ENCODE peak calls at places on chromosome 7, in nine cellular contexts. E is mucosa of descending colon, T is B cell, F is IMR-90, N is A549, M is PC-9, Q is MM.1S, C is astrocyte, W is HCT116. B is an unnamed sample.

GRCh38 chr7:37089972-37090371 is 358.7 kb downstream of the ELMO1 start:
- DNase-seq in W (no peak), F (no peak), N (no peak), E (no peak), M (no peak), Q (no peak), T (no peak), C (no peak), B (no peak)

GRCh38 chr7:68706291-68706690 is 892.0 kb upstream of the AUTS2 start:
- DNase-seq in W (no peak), M (peak), E (no peak), C (peak), F (peak), N (peak), Q (peak), T (no peak), B (no peak)

GRCh38 chr7:116138202-116138801 is 72.0 kb upstream of the TES start:
- DNase-seq in T (peak), C (peak), Q (peak), F (peak), M (peak), E (no peak), N (peak), W (peak), B (peak)

GRCh38 chr7:14902589-14902963 is at the start of gene DGKB:
- DNase-seq in C (peak), M (no peak), E (no peak), N (no peak), F (peak), Q (no peak), T (no peak), W (no peak), B (no peak)

GRCh38 chr7:6530626-6531491 is 20.4 kb downstream of the GRID2IP start:
- DNase-seq in C (no peak), M (no peak), W (no peak), E (peak), T (peak), F (no peak), Q (peak), N (no peak), B (peak)

GRCh38 chr7:154757756-154758155 is 245.2 kb downstream of the PAXIP1 start:
- DNase-seq in Q (no peak), F (no peak), W (no peak), C (no peak), T (no peak), E (no peak), M (no peak), N (no peak), B (no peak)

GRCh38 chr7:44980393-44981034 is 1.7 kb upstream of the MYO1G start:
- DNase-seq in Q (no peak), W (no peak), M (no peak), T (peak), C (peak), N (no peak), E (no peak), F (peak), B (peak)

GRCh38 chr7:82289889-82290288 is 153.7 kb downstream of the CACNA2D1 start:
- DNase-seq in F (no peak), T (no peak), E (no peak), M (no peak), C (no peak), N (no peak), Q (no peak), W (no peak), B (no peak)

GRCh38 chr7:137689761-137690160 is 157.0 kb downstream of the DGKI start:
- DNase-seq in F (no peak), T (no peak), Q (no peak), C (no peak), E (no peak), W (no peak), N (no peak), M (no peak), B (no peak)

GRCh38 chr7:45159296-45159695 is 1.7 kb downstream of the RAMP3 start:
- DNase-seq in F (no peak), Q (no peak), T (no peak), C (no peak), M (no peak), W (no peak), N (no peak), E (no peak), B (no peak)

GRCh38 chr7:121334376-121334775 is 5.6 kb downstream of the WNT16 start:
- DNase-seq in T (no peak), C (no peak), N (no peak), M (no peak), W (no peak), F (no peak), Q (no peak), E (no peak), B (no peak)

GRCh38 chr7:28349637-28350036 is 62.7 kb upstream of the CREB5 start:
- DNase-seq in C (no peak), E (no peak), M (peak), W (no peak), N (peak), T (no peak), F (peak), Q (no peak), B (no peak)

GRCh38 chr7:134515569-134516468 is 11.5 kb upstream of the AKR1B10 start:
- DNase-seq in E (no peak), M (peak), C (peak), T (no peak), W (peak), F (peak), N (peak), Q (no peak), B (no peak)

GRCh38 chr7:2093214-2093840 is 139.4 kb downstream of the MAD1L1 start:
- DNase-seq in W (no peak), E (no peak), T (no peak), F (peak), N (no peak), M (no peak), Q (no peak), C (no peak), B (no peak)

GRCh38 chr7:18457832-18458231 is 37.7 kb upstream of the HDAC9 start:
- DNase-seq in F (no peak), C (no peak), M (peak), T (no peak), N (no peak), W (no peak), E (no peak), Q (no peak), B (no peak)

GRCh38 chr7:42105541-42106349 is 131.3 kb downstream of the GLI3 start:
- DNase-seq in C (no peak), M (no peak), F (no peak), W (no peak), N (no peak), T (no peak), Q (no peak), E (no peak), B (no peak)

GRCh38 chr7:18753972-18754610 is 258.5 kb downstream of the HDAC9 start:
- DNase-seq in Q (no peak), F (peak), C (peak), E (no peak), M (peak), T (no peak), N (no peak), W (no peak), B (no peak)

GRCh38 chr7:19321925-19322470 is 176.8 kb upstream of the FERD3L start:
- DNase-seq in T (no peak), F (no peak), W (no peak), M (no peak), E (no peak), C (no peak), Q (no peak), N (no peak), B (no peak)

GRCh38 chr7:32161708-32162107 is 91.5 kb upstream of the PDE1C start:
- DNase-seq in C (peak), T (no peak), M (no peak), Q (no peak), F (peak), E (no peak), N (peak), W (no peak), B (no peak)

DNA sequence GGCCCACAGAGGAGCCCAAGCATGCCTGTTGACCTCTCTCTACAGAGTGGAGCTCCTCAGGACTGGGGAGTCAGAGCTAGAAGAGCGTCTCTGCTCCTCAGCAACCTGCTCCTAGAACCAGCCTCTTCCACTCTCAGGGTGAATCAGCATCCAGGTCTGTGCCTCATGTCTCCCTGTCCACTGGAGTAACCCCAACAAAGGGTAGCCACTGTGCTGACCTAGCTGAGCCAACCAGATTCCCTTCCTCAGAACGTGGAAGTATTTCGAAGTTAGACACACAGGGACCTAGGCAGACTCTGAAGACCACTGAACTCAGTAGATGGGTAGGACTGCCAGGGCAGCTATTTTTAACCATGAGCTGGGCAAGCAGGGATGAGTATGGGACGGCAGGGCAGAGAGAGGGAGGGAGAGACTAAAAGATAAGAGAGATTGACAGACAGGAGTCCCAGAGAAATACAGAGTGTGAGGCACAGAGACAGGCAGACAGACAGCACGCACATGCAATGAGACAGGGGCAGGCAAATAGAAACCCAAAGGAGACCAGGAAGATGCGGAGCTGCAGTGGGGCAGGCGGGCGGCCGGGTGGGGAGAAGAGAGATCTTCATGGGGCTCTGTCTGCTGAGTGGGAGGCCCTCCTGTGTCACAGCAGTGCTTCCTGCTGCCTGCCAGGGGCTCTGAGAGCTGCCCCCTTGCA is 56.7 kb downstream of the OSBPL3 start:
- DNase-seq in E (no peak), C (no peak), F (no peak), M (no peak), W (no peak), T (no peak), N (no peak), Q (no peak), B (no peak)
- TF ChIP-seq CTCF in E (no peak), C (no peak), F (no peak), M (no peak), W (no peak), T (no peak), N (no peak), Q (no peak), B (no peak)

DNA sequence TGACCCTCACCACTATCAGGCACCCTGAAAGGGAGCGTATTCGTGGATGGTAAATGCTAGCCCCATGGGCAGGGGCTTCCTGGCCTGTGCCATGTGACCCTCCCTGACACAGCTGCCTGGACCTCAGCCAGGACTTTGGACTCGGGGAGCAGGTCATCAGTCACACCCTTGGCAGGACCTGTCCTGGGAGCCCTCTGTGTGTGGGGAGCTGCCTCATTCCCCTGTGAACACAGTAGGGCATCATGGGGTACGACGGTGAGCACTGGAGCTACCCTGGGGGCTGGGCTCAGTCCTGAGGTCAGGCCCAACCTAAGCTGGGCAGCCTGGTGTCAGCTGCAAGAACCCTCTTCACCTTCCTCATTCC is 129.3 kb upstream of the FAM20C start:
- DNase-seq in W (no peak), C (no peak), Q (no peak), F (no peak), N (no peak), E (no peak), T (no peak), M (no peak), B (no peak)
- TF ChIP-seq CTCF in W (no peak), C (no peak), Q (no peak), F (no peak), N (no peak), E (no peak), T (no peak), M (no peak), B (no peak)

GRCh38 chr7:80661729-80662128 is 23.3 kb downstream of the CD36 start:
- DNase-seq in F (no peak), N (peak), T (no peak), Q (no peak), E (no peak), W (no peak), M (no peak), C (no peak), B (no peak)
- TF ChIP-seq CTCF in F (no peak), N (peak), T (no peak), Q (peak), E (no peak), W (peak), M (peak), C (no peak), B (no peak)

GRCh38 chr7:117872565-117873055 is 631 bp downstream of the CTTNBP2 start:
- DNase-seq in C (no peak), T (no peak), Q (no peak), W (peak), M (no peak), N (no peak), E (peak), F (no peak), B (peak)
- TF ChIP-seq CTCF in C (no peak), T (no peak), Q (peak), W (peak), M (no peak), N (no peak), E (no peak), F (no peak), B (no peak)

DNA sequence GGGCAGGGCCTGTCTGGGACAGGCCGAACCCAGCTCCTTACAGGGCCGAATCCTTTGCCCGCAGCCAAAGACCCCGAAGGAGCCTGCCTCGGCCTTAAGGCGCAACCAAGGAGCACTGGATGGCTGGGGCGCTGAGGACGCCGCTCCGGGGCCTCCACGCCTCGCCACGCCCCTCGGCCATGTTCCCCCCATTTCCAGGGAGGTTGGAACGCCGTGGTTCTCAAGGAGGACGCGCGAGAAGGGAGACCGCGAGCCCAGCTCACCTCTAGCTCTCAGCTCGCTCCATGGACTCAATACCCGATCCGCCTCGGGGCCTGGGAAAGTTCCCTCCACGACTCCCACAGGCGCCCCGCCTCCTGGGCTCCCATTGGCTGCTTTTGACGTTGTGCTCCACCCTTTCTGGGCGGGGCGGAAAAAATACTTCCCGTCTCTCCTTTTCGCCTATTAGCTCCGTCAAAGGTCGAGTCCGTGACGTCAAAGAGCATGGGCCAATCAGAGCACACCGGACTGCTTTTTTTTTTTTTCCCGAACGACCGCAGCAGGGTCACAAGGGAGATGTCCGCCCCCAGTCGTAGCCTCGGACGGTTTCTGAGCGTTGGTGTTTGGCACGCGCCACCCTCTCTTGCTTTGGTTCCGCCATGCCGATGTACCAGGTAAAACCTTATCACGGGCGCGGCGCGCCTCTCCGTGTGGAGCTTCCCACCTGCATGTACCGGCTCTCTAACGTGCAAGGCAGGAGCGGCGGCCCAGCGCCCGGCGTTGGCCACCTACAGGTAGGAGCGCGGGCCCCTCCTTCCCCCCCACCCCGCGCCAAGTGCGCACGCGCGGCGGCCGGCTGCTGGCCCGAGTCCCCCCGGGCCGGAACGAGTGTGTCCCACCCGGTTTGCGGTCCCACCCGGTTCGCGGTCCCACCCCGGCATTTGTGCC is 305.7 kb downstream of the TYW1 start:
- DNase-seq in T (peak), M (peak), Q (peak), F (peak), N (peak), E (peak), W (peak), C (peak), B (peak)
- TF ChIP-seq CTCF in T (peak), M (no peak), Q (peak), F (peak), N (no peak), E (peak), W (peak), C (no peak), B (peak)

DNA sequence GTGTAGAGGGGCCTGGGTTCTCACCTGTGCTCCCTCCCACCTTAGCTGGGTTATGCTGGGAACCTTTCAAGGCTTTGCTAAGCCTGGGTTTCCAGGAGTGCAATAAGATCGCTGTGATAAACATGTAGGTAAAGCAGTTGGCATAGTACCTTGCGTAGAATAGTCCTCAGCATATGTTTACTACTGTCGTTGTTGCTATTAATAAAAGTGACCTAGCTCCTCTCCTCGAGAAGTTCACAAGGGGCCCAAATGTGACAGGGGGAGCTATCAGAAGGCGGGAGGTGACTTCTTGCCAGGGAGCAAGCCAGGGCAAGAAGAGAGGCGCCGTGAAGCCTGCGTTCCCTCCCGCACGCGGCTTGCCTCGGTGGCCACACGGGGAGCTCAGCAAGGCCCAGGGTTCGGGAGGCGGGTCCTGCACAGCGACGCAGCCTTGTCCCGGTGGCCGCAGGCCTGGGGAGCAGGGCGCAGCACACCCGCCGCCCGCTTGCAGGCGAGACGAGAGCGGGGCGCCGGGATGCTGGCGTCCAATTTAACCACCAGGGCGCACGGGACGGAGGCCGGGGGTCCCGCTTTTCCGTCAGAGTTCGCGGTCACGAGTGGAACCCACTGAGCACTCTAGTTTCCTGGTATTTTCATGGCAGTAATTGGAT is 106.2 kb downstream of the SNX10 start:
- DNase-seq in W (no peak), Q (peak), T (peak), E (no peak), N (peak), C (no peak), M (no peak), F (no peak), B (peak)
- TF ChIP-seq CTCF in W (no peak), Q (no peak), T (no peak), E (no peak), N (no peak), C (no peak), M (no peak), F (no peak), B (no peak)

GRCh38 chr7:156334636-156335035 is 305.9 kb upstream of the RNF32 start:
- DNase-seq in T (no peak), N (no peak), Q (no peak), E (no peak), C (no peak), W (no peak), M (no peak), F (no peak), B (no peak)
- TF ChIP-seq CTCF in T (no peak), N (no peak), Q (no peak), E (no peak), C (no peak), W (no peak), M (no peak), F (no peak), B (no peak)

DNA sequence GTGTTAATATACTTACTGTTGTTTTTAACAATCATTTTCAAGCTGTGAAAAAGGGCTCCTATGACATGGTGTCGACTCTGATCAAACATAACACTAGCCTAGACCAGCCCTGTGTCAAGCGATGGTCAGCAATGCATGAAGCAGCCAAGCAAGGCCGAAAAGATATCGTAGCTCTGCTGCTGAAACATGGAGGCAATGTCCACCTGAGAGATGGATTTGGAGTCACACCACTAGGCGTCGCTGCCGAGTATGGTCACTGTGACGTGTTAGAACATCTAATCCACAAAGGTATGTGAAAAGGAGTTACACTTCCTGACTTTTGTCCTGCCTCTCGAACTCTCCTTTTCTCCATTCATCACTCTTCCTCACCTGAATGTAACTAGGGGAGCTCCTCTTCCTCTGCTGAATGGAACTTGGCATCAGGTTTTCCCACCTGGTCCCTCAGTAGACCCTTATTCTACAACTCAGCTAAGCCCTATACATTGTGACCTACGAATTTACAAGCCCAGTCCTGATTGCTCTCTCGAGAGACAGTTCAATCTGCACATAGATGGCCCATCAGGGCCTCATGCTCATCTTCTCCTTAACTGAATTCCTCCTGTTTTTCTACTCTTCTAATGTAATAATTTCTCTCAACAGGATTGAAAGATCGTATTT is 23.0 kb downstream of the ASB15 start:
- DNase-seq in E (peak), T (peak), F (peak), M (no peak), C (no peak), Q (peak), N (peak), W (no peak), B (peak)
- TF ChIP-seq CTCF in E (no peak), T (peak), F (peak), M (peak), C (peak), Q (peak), N (peak), W (peak), B (peak)

GRCh38 chr7:112431803-112432202 is 18.5 kb upstream of the IFRD1 start:
- DNase-seq in Q (no peak), W (no peak), E (no peak), T (no peak), N (no peak), C (no peak), M (no peak), F (no peak), B (no peak)

GRCh38 chr7:112433289-112433688 is 17.0 kb upstream of the IFRD1 start:
- DNase-seq in T (no peak), Q (peak), W (no peak), N (no peak), F (no peak), M (no peak), C (no peak), E (no peak), B (no peak)

GRCh38 chr7:112427984-112428383 is 22.3 kb upstream of the IFRD1 start:
- DNase-seq in F (no peak), M (no peak), Q (no peak), N (no peak), W (no peak), E (no peak), T (no peak), C (no peak), B (no peak)

GRCh38 chr7:112430649-112431048 is 19.6 kb upstream of the IFRD1 start:
- DNase-seq in N (no peak), E (no peak), M (no peak), T (no peak), Q (no peak), F (no peak), W (no peak), C (no peak), B (no peak)

DNA sequence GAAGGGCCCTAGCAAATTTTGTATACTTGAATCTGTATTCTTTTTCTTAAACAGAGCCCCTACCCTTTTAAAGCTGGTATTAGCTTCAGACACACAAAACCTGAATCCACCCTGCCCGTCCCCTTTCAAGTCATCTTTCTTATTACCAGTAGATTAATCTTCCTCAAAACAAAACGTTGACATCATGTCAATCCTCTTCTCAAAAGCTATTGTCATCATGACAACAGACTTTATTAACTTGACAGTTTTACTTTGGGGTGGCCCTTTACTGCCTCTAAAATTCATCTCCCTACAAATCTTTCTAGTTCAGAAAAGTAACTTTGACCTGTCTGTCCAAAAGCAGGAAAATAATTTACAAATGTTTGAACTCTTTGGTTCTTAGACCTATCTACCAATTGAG is 21.5 kb upstream of the IFRD1 start:
- DNase-seq in M (no peak), T (no peak), N (no peak), Q (no peak), C (no peak), W (no peak), E (no peak), F (no peak), B (no peak)
- TF ChIP-seq CTCF in M (no peak), T (no peak), N (no peak), Q (no peak), C (no peak), W (no peak), E (no peak), F (no peak), B (no peak)

B was measured in GM10248.